ENCODE peak calls at places on chromosomes 16 and 17, in ten cellular contexts. Z, Y, P, E, L, Q, N, B, G and R are unnamed samples.

GRCh38 chr17:66540131-66540781 is 237.8 kb downstream of the PRKCA start:
- DNase-seq in Z (no peak), Y (peak; percentile 81), P (peak; percentile 64), E (peak; percentile 76), L (no peak), Q (no peak), N (peak; percentile 40), B (no peak), G (peak; percentile 67), R (no peak)

GRCh38 chr17:64291268-64291851 is 28.3 kb upstream of the TEX2 start:
- DNase-seq in Z (no peak), Y (no peak), P (no peak), E (no peak), L (peak; percentile 52), Q (no peak), N (no peak), B (no peak), G (no peak), R (no peak)

GRCh38 chr16:52455549-52456277 is 91.2 kb downstream of the TOX3 start:
- DNase-seq in Z (no peak), Y (no peak), P (no peak), E (no peak), L (no peak), Q (no peak), N (no peak), B (no peak), G (no peak), R (no peak)

GRCh38 chr17:13346996-13347762 is 254.6 kb downstream of the HS3ST3A1 start:
- DNase-seq in Z (no peak), Y (no peak), P (no peak), E (peak; percentile 100), L (peak; percentile 79), Q (no peak), N (no peak), B (no peak), G (no peak), R (no peak)

GRCh38 chr16:1821861-1822611 is 4.6 kb downstream of the HAGH start:
- DNase-seq in Z (no peak), Y (no peak), P (no peak), E (no peak), L (no peak), Q (no peak), N (no peak), B (no peak), G (no peak), R (no peak)

GRCh38 chr16:53073053-53073452 is 18.3 kb downstream of the CHD9 start:
- DNase-seq in Z (no peak), Y (no peak), P (no peak), E (no peak), L (no peak), Q (no peak), N (no peak), B (no peak), G (no peak), R (no peak)

GRCh38 chr17:32917081-32917480 is 10.9 kb upstream of the TMEM98 start:
- DNase-seq in Z (no peak), Y (no peak), P (no peak), E (no peak), L (no peak), Q (no peak), N (no peak), B (no peak), G (no peak), R (no peak)

GRCh38 chr17:75838410-75838809 is 5.8 kb downstream of the UNC13D start:
- DNase-seq in Z (no peak), Y (no peak), P (no peak), E (no peak), L (no peak), Q (no peak), N (no peak), B (no peak), G (no peak), R (no peak)

GRCh38 chr17:64152428-64153125 is 22.6 kb upstream of the ERN1 start:
- DNase-seq in Z (no peak), Y (no peak), P (no peak), E (no peak), L (no peak), Q (no peak), N (peak; percentile 43), B (no peak), G (no peak), R (no peak)

GRCh38 chr17:40363480-40363838 is 1.1 kb downstream of the GJD3 start:
- DNase-seq in Z (no peak), Y (no peak), P (no peak), E (no peak), L (peak; percentile 63), Q (no peak), N (peak; percentile 43), B (no peak), G (no peak), R (no peak)

GRCh38 chr16:12142157-12142556 is 165.6 kb downstream of the SNX29 start:
- DNase-seq in Z (no peak), Y (no peak), P (no peak), E (no peak), L (no peak), Q (no peak), N (peak; percentile 43), B (no peak), G (no peak), R (no peak)

GRCh38 chr16:56742030-56742984 is 12.4 kb downstream of the NUP93 start:
- DNase-seq in Z (no peak), Y (peak; percentile 12), P (no peak), E (peak; percentile 86), L (peak; percentile 44), Q (no peak), N (no peak), B (no peak), G (no peak), R (no peak)

GRCh38 chr16:15933781-15934180 is 15.6 kb upstream of the ABCC1 start:
- DNase-seq in Z (no peak), Y (no peak), P (no peak), E (no peak), L (no peak), Q (no peak), N (no peak), B (no peak), G (no peak), R (no peak)

GRCh38 chr17:58504826-58505351 is 9.5 kb downstream of the MTMR4 start:
- DNase-seq in Z (no peak), Y (no peak), P (no peak), E (no peak), L (no peak), Q (no peak), N (no peak), B (no peak), G (no peak), R (no peak)

GRCh38 chr17:57622886-57623433 is 122.1 kb downstream of the CCDC182 start:
- DNase-seq in Z (no peak), Y (no peak), P (no peak), E (peak; percentile 70), L (peak; percentile 42), Q (no peak), N (peak; percentile 47), B (no peak), G (peak; percentile 32), R (no peak)

GRCh38 chr16:10262377-10263132 is 80.3 kb upstream of the GRIN2A start:
- DNase-seq in Z (no peak), Y (no peak), P (no peak), E (no peak), L (no peak), Q (no peak), N (no peak), B (no peak), G (no peak), R (no peak)

GRCh38 chr17:74233937-74234336 is 20.6 kb downstream of the TTYH2 start:
- DNase-seq in Z (no peak), Y (no peak), P (no peak), E (no peak), L (no peak), Q (no peak), N (no peak), B (no peak), G (no peak), R (no peak)

GRCh38 chr16:83946781-83947566 is 6.1 kb upstream of the OSGIN1 start:
- DNase-seq in Z (no peak), Y (no peak), P (no peak), E (no peak), L (no peak), Q (no peak), N (no peak), B (no peak), G (no peak), R (no peak)

GRCh38 chr16:68733570-68733969 is 3.5 kb upstream of the CDH1 start:
- DNase-seq in Z (no peak), Y (no peak), P (no peak), E (no peak), L (no peak), Q (no peak), N (no peak), B (no peak), G (no peak), R (no peak)

GRCh38 chr17:58507123-58507634 is 7.3 kb downstream of the MTMR4 start:
- DNase-seq in Z (no peak), Y (peak; percentile 63), P (no peak), E (no peak), L (no peak), Q (no peak), N (no peak), B (no peak), G (no peak), R (no peak)

GRCh38 chr16:87051526-87052320 is 265.5 kb downstream of the C16orf95 start:
- DNase-seq in Z (no peak), Y (no peak), P (no peak), E (no peak), L (no peak), Q (no peak), N (no peak), B (no peak), G (no peak), R (no peak)